ENCODE peak calls at places on chromosomes 6 and 20, in nine cellular contexts. X, W, V, Y, U, D, M, E and I are unnamed samples.

GRCh38 chr6:149545258-149545753 is 537 bp downstream of the PPIL4 start:
- DNase-seq in M (peak), U (peak), D (peak), X (no peak), Y (peak), E (peak), V (peak), W (peak), I (no peak)

GRCh38 chr6:168049681-168050224 is 29.3 kb downstream of the FRMD1 start:
- DNase-seq in E (no peak), U (no peak), V (no peak), X (no peak), D (no peak), M (no peak), Y (no peak), W (no peak), I (no peak)

GRCh38 chr6:125300992-125301434 is 754 bp downstream of the HDDC2 start:
- DNase-seq in D (peak), E (peak), M (peak), U (no peak), X (no peak), W (peak), V (no peak), Y (no peak), I (no peak)

GRCh38 chr20:25187638-25188037 is 7.9 kb upstream of the ENTPD6 start:
- DNase-seq in D (no peak), X (no peak), W (no peak), U (no peak), Y (no peak), V (no peak), M (no peak), E (no peak), I (no peak)

GRCh38 chr20:47557791-47558190 is 56.1 kb downstream of the NCOA3 start:
- DNase-seq in E (no peak), Y (no peak), D (no peak), U (no peak), M (no peak), W (no peak), X (no peak), V (no peak), I (no peak)

GRCh38 chr6:125793280-125793679 is 2.5 kb downstream of the NCOA7 start:
- DNase-seq in M (peak), E (no peak), X (peak), U (no peak), V (no peak), Y (no peak), W (no peak), D (no peak), I (no peak)

GRCh38 chr6:153074761-153075160 is 56.3 kb downstream of the RGS17 start:
- DNase-seq in D (no peak), V (no peak), E (no peak), M (no peak), Y (no peak), X (no peak), W (no peak), U (no peak), I (no peak)

GRCh38 chr6:53119772-53120409 is 28.8 kb downstream of the GCM1 start:
- DNase-seq in D (peak), M (peak), X (no peak), E (peak), Y (no peak), V (no peak), W (peak), U (no peak), I (no peak)

GRCh38 chr6:34243131-34243771 is 5.6 kb downstream of the SMIM29 start:
- DNase-seq in D (no peak), M (peak), X (no peak), Y (peak), V (no peak), W (peak), E (no peak), U (no peak), I (peak)

GRCh38 chr6:151963001-151963400 is 155.5 kb downstream of the ESR1 start:
- DNase-seq in V (no peak), W (no peak), M (no peak), U (no peak), E (no peak), X (no peak), Y (no peak), D (no peak), I (no peak)

GRCh38 chr6:33313105-33313708 is 671 bp downstream of the TAPBP start:
- DNase-seq in V (no peak), U (no peak), M (peak), Y (peak), W (peak), E (peak), D (no peak), X (peak), I (no peak)

GRCh38 chr6:126280287-126280686 is 59.6 kb upstream of the CENPW start:
- DNase-seq in D (no peak), E (no peak), W (no peak), V (no peak), U (no peak), M (no peak), Y (no peak), X (no peak), I (no peak)

GRCh38 chr20:32241807-32242206 is 34.1 kb downstream of the POFUT1 start:
- DNase-seq in D (no peak), W (no peak), V (no peak), M (no peak), X (no peak), E (no peak), U (no peak), Y (no peak), I (peak)

GRCh38 chr6:83231146-83231545 is 38.0 kb downstream of the RWDD2A start:
- DNase-seq in X (no peak), D (peak), M (peak), U (no peak), Y (no peak), V (no peak), E (peak), W (peak), I (no peak)

GRCh38 chr20:52494244-52494643 is 302.7 kb upstream of the ZFP64 start:
- DNase-seq in D (peak), Y (no peak), V (no peak), U (peak), W (peak), X (peak), E (peak), M (peak), I (no peak)

GRCh38 chr20:62697468-62697912 is 11.1 kb upstream of the NTSR1 start:
- DNase-seq in V (no peak), M (no peak), E (no peak), D (no peak), U (no peak), Y (no peak), X (no peak), W (no peak), I (no peak)

GRCh38 chr6:154907293-154907692 is 87.8 kb upstream of the TIAM2 start:
- DNase-seq in W (peak), V (no peak), E (peak), X (no peak), U (no peak), D (peak), Y (no peak), M (peak), I (no peak)

GRCh38 chr6:22333802-22334201 is 37.0 kb upstream of the PRL start:
- DNase-seq in M (peak), E (no peak), W (peak), U (no peak), Y (no peak), V (no peak), X (no peak), D (peak), I (no peak)

GRCh38 chr20:45592574-45593189 is 13.6 kb upstream of the WFDC8 start:
- DNase-seq in D (peak), E (peak), Y (no peak), U (no peak), M (peak), X (no peak), V (no peak), W (peak), I (no peak)

GRCh38 chr20:32438331-32438858 is 80.3 kb downstream of the ASXL1 start:
- DNase-seq in U (no peak), M (no peak), D (no peak), W (no peak), V (peak), E (no peak), Y (peak), X (no peak), I (no peak)

GRCh38 chr6:107458687-107459282 is 579 bp downstream of the PDSS2 start:
- DNase-seq in Y (peak), U (no peak), V (peak), M (peak), W (peak), E (peak), D (peak), X (peak), I (no peak)

GRCh38 chr6:84428300-84428907 is 201.0 kb upstream of the CEP162 start:
- DNase-seq in W (peak), M (peak), V (no peak), D (peak), E (peak), U (no peak), X (no peak), Y (no peak), I (no peak)

GRCh38 chr20:3739926-3740599 is 7.6 kb downstream of the HSPA12B start:
- DNase-seq in M (no peak), D (no peak), U (no peak), W (no peak), X (no peak), Y (no peak), V (no peak), E (no peak), I (no peak)

GRCh38 chr6:101716387-101716786 is 322.9 kb downstream of the GRIK2 start:
- DNase-seq in X (no peak), E (no peak), Y (no peak), D (no peak), V (no peak), W (no peak), U (no peak), M (no peak), I (no peak)

GRCh38 chr20:52578559-52578958 is 387.0 kb upstream of the ZFP64 start:
- DNase-seq in E (no peak), D (no peak), U (no peak), W (no peak), X (no peak), Y (no peak), V (no peak), M (no peak), I (no peak)

GRCh38 chr6:132504757-132505156 is 8.2 kb downstream of the STX7 start:
- DNase-seq in D (no peak), E (peak), M (no peak), Y (no peak), U (no peak), X (no peak), V (no peak), W (no peak), I (no peak)

GRCh38 chr6:14828146-14828705 is 417.6 kb upstream of the JARID2 start:
- DNase-seq in E (no peak), D (no peak), X (no peak), Y (no peak), M (no peak), U (no peak), W (no peak), V (no peak), I (no peak)

GRCh38 chr20:50335105-50335504 is 144.5 kb downstream of the CEBPB start:
- DNase-seq in M (peak), X (no peak), W (peak), D (peak), Y (no peak), E (peak), U (no peak), V (peak), I (peak)

GRCh38 chr20:34559311-34560140 is 1.0 kb downstream of the MAP1LC3A start:
- DNase-seq in D (no peak), V (no peak), X (peak), E (peak), W (no peak), U (no peak), M (no peak), Y (peak), I (peak)

GRCh38 chr6:81797594-81797993 is 45.1 kb upstream of the TENT5A start:
- DNase-seq in Y (no peak), V (no peak), W (no peak), M (no peak), E (no peak), U (no peak), D (no peak), X (no peak), I (no peak)

GRCh38 chr6:143123081-143123480 is 62.4 kb downstream of the AIG1 start:
- DNase-seq in M (peak), E (no peak), U (no peak), X (no peak), V (no peak), W (no peak), Y (no peak), D (no peak), I (no peak)

GRCh38 chr6:113997106-113997505 is 26.2 kb upstream of the HDAC2 start:
- DNase-seq in V (no peak), W (peak), D (peak), M (peak), X (no peak), U (no peak), Y (no peak), E (peak), I (no peak)

GRCh38 chr20:50837532-50838321 is 42.9 kb downstream of the BCAS4 start:
- DNase-seq in Y (no peak), U (no peak), E (peak), D (peak), X (no peak), M (peak), V (peak), W (peak), I (no peak)

GRCh38 chr6:113647158-113647889 is 209.8 kb upstream of the MARCKS start:
- DNase-seq in E (no peak), V (no peak), W (peak), D (no peak), Y (no peak), X (no peak), U (no peak), M (no peak), I (no peak)

GRCh38 chr20:62606551-62607201 is 35.6 kb upstream of the SLCO4A1 start:
- DNase-seq in X (no peak), D (no peak), M (peak), E (peak), U (no peak), W (peak), V (no peak), Y (peak), I (no peak)

GRCh38 chr6:156026543-156027268 is 571.1 kb upstream of the NOX3 start:
- DNase-seq in U (no peak), Y (peak), V (no peak), W (no peak), D (no peak), E (no peak), X (no peak), M (no peak), I (no peak)

GRCh38 chr6:43146228-43146627 is 24.8 kb upstream of the SRF start:
- DNase-seq in V (no peak), M (no peak), U (no peak), Y (no peak), W (no peak), D (no peak), X (no peak), E (no peak), I (no peak)
- TF ChIP-seq CTCF in V (no peak), M (no peak), U (no peak), Y (no peak), W (no peak), D (no peak), X (no peak), E (no peak), I (no peak)

GRCh38 chr6:71079707-71080106 is 122.8 kb upstream of the B3GAT2 start:
- DNase-seq in E (peak), M (peak), X (no peak), U (no peak), D (peak), W (peak), V (no peak), Y (no peak), I (no peak)
- TF ChIP-seq CTCF in E (no peak), M (no peak), X (no peak), U (no peak), D (no peak), W (no peak), V (no peak), Y (no peak), I (no peak)

DNA sequence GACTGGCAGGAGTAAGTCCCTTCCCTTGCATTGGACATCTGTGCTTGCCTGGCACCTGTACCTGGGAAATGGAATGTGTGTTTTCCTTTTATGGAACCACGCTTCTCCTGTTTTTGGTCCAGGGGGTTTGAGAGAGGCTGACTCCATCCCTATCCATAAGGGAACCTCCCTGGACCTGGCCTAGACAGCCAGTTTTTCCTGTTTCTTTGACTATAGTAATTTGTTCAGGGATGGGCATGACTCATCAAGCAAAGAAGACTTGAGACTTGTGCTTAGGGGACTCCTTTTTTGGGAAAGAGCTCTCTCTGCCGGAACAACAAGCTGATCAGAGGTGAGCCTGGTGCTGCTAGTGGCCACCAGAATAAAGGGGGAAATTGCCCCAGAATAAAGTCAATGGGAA is 393.8 kb downstream of the CDH26 start:
- DNase-seq in Y (no peak), M (no peak), U (no peak), W (no peak), E (no peak), D (no peak), V (no peak), X (no peak), I (no peak)
- TF ChIP-seq CTCF in Y (no peak), M (no peak), U (no peak), W (no peak), E (no peak), D (no peak), V (no peak), X (no peak), I (no peak)

DNA sequence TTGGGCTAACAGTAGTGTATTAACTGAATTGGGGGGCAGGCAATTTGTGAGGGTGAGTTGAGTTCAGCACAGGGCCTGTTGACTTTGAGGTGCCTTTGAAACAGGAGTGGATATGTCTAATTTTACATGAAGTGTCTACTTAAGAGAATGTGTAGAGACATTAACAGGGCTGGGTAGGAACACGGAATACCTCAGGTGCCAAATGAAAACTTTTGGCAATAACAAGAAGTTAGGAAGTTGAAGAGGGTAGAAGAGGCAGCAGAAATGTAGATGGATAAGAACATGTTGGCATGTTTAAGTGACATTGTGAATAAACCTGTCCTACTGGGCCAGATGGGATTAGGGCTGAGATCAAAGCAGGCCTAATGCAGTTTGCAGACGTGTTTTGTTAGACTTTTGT is 117.0 kb downstream of the SLC16A10 start:
- DNase-seq in V (no peak), W (no peak), U (no peak), E (no peak), M (no peak), X (no peak), D (no peak), Y (no peak), I (no peak)
- TF ChIP-seq CTCF in V (no peak), W (no peak), U (no peak), E (no peak), M (no peak), X (no peak), D (no peak), Y (no peak), I (no peak)

GRCh38 chr6:123321020-123321419 is 315.7 kb downstream of the TRDN start:
- DNase-seq in D (no peak), X (no peak), U (no peak), V (no peak), Y (no peak), E (no peak), W (no peak), M (no peak), I (no peak)

GRCh38 chr6:123316733-123317323 is 319.9 kb downstream of the TRDN start:
- DNase-seq in M (peak), D (no peak), Y (no peak), U (no peak), E (peak), V (no peak), X (no peak), W (peak), I (no peak)
- TF ChIP-seq CTCF in M (peak), D (peak), Y (peak), U (no peak), E (peak), V (no peak), X (peak), W (peak), I (peak)

GRCh38 chr6:134247271-134247833 is 70.6 kb downstream of the SGK1 start:
- DNase-seq in D (no peak), E (no peak), W (no peak), X (no peak), U (no peak), Y (no peak), M (no peak), V (no peak), I (no peak)

GRCh38 chr6:134245691-134246090 is 72.2 kb downstream of the SGK1 start:
- DNase-seq in M (no peak), Y (no peak), E (no peak), U (no peak), W (no peak), X (no peak), V (no peak), D (no peak), I (no peak)

GRCh38 chr6:134249412-134249758 is 68.5 kb downstream of the SGK1 start:
- DNase-seq in D (no peak), Y (no peak), E (peak), U (no peak), X (no peak), V (no peak), M (no peak), W (peak), I (no peak)

GRCh38 chr6:134249759-134250602 is 67.9 kb downstream of the SGK1 start:
- DNase-seq in E (peak), V (no peak), D (peak), M (peak), W (peak), Y (no peak), U (no peak), X (no peak), I (no peak)

DNA sequence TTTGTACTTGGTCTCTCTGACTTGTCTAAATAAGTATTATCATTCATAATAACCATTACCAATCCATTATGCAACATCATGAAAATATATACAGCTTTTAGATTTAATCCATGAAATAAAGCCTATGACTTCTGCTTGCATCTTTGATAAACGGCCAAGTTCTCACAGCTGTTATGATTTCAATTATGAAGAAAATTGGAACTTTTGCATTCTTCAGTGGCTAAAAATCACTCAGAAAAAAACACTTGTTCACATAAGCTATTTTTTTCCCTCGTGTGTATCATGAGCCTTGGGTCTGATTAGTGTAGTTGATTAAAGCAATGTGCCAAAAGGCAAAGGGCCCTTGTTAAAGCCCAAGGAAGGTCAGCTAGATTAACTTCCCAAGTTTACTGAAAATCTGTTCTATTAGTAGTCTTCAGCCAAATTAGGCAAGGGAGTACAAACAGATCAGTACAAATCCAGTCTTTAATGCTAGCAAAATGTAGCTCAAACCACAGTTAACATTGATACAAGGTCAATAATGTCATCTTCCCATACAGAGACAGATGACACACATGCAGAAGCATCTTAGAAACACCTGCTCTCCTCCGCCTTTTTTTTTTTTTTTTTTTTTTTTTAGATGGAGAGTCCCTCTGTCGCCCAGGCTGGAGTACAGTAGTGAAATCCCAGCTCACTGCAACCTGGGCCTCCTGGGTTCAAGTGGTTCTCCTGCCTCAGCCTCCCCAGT is 69.9 kb downstream of the SGK1 start:
- DNase-seq in E (no peak), X (no peak), Y (no peak), W (no peak), D (no peak), M (no peak), U (no peak), V (no peak), I (no peak)
- TF ChIP-seq CTCF in E (no peak), X (no peak), Y (no peak), W (no peak), D (no peak), M (no peak), U (no peak), V (no peak), I (no peak)

GRCh38 chr6:55543633-55544309 is 35.2 kb downstream of the HMGCLL1 start:
- DNase-seq in D (no peak), E (peak), Y (no peak), W (no peak), V (no peak), U (no peak), X (no peak), M (no peak), I (no peak)
- TF ChIP-seq CTCF in D (no peak), E (peak), Y (no peak), W (no peak), V (no peak), U (peak), X (no peak), M (no peak), I (peak)

GRCh38 chr20:36273414-36274247 is 32.5 kb upstream of the DLGAP4 start:
- DNase-seq in W (peak), M (peak), D (no peak), Y (no peak), X (peak), U (no peak), E (peak), V (no peak), I (no peak)
- TF ChIP-seq CTCF in W (peak), M (peak), D (peak), Y (peak), X (peak), U (peak), E (peak), V (no peak), I (peak)